ENCODE peak calls at places on chromosome 13, in ten cellular contexts. L is cardiac fibroblast, O is HL-60, M is uterus, N is osteoblast, U is bronchial epithelial cell, H is AG04449, X is SK-N-SH, C is astrocyte of the spinal cord, Y is dorsolateral prefrontal cortex. I is an unnamed sample.

GRCh38 chr13:77219401-77219800 is 107.5 kb downstream of the MYCBP2 start:
- DNase-seq in X (no peak), L (no peak), M (no peak), Y (no peak), C (no peak), H (no peak), N (no peak), O (no peak), U (no peak), I (no peak)

GRCh38 chr13:98563071-98563470 is 13.8 kb downstream of the STK24 start:
- DNase-seq in Y (no peak), N (no peak), L (no peak), M (no peak), C (no peak), X (no peak), H (no peak), O (no peak), U (no peak), I (no peak)

GRCh38 chr13:30191491-30192100 is 115.8 kb downstream of the KATNAL1 start:
- DNase-seq in U (peak; percentile 51), N (no peak), X (no peak), H (no peak), O (no peak), M (no peak), Y (no peak), L (no peak), C (peak; percentile 11), I (peak; percentile 45)

GRCh38 chr13:33197551-33197971 is 88.0 kb downstream of the STARD13 start:
- DNase-seq in M (no peak), O (no peak), N (no peak), U (no peak), C (no peak), L (no peak), X (no peak), Y (no peak), H (no peak), I (no peak)

GRCh38 chr13:72255908-72256307 is 388.9 kb upstream of the DACH1 start:
- DNase-seq in H (no peak), Y (no peak), C (peak; percentile 60), L (peak; percentile 1), N (no peak), X (peak; percentile 19), M (no peak), U (peak; percentile 49), O (no peak), I (peak; percentile 40)

GRCh38 chr13:50162001-50162400 is 146.8 kb downstream of the KCNRG start:
- DNase-seq in Y (no peak), U (peak; percentile 38), X (no peak), L (no peak), N (no peak), O (no peak), M (no peak), C (no peak), H (no peak), I (peak; percentile 26)

GRCh38 chr13:39587939-39588338 is 15.1 kb downstream of the LHFPL6 start:
- DNase-seq in N (no peak), O (no peak), L (no peak), U (no peak), M (no peak), C (no peak), H (no peak), Y (no peak), X (no peak), I (no peak)

GRCh38 chr13:114064516-114065140 is 67.8 kb downstream of the RASA3 start:
- DNase-seq in N (no peak), X (peak; percentile 83), O (no peak), H (no peak), L (peak; percentile 51), U (no peak), C (peak; percentile 51), Y (peak; percentile 77), M (peak; percentile 58), I (peak; percentile 31)

DNA sequence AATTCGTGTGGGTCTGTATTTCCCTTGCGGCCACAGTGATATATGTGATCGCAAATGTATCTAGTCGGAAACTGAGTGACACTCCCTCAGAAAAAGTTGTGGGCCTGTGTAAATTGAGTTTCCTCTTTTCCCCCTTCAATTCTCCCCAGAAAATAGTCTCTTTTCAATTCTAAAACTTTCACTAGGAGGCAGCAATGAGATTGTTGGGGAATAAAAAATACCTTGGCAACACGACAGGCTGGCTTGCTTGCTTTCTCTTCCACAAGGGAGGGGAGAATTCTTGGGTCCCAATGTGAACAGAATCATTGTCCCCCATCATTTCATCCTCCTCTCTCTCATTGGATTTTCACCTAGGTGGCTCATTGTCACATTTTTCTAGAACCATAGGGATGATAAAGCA is 3.7 kb upstream of the SOX21 start:
- DNase-seq in X (no peak), C (peak; percentile 15), M (no peak), O (no peak), L (peak; percentile 19), H (no peak), U (no peak), Y (no peak), N (no peak), I (no peak)
- TF ChIP-seq CTCF in X (peak; percentile 34), C (peak; percentile 43), M (no peak), O (no peak), L (peak; percentile 28), H (no peak), U (peak; percentile 5), Y (peak; percentile 41), N (no peak), I (peak; percentile 20)

GRCh38 chr13:41465965-41466364 is 8.6 kb downstream of the RGCC start:
- DNase-seq in N (no peak), Y (no peak), C (no peak), U (no peak), L (no peak), O (no peak), X (no peak), H (no peak), M (no peak), I (no peak)

GRCh38 chr13:41465215-41465907 is 8.0 kb downstream of the RGCC start:
- DNase-seq in H (peak; percentile 10), Y (no peak), C (peak; percentile 83), O (peak; percentile 62), N (peak; percentile 95), L (peak; percentile 62), U (peak; percentile 88), X (no peak), M (no peak), I (peak; percentile 70)

GRCh38 chr13:41462427-41462826 is 5.1 kb downstream of the RGCC start:
- DNase-seq in Y (no peak), H (no peak), L (no peak), M (no peak), X (no peak), N (peak; percentile 54), U (no peak), C (no peak), O (no peak), I (no peak)

GRCh38 chr13:41461527-41462124 is 4.3 kb downstream of the RGCC start:
- DNase-seq in O (no peak), L (no peak), M (no peak), N (no peak), U (no peak), Y (no peak), H (no peak), X (no peak), C (no peak), I (no peak)

DNA sequence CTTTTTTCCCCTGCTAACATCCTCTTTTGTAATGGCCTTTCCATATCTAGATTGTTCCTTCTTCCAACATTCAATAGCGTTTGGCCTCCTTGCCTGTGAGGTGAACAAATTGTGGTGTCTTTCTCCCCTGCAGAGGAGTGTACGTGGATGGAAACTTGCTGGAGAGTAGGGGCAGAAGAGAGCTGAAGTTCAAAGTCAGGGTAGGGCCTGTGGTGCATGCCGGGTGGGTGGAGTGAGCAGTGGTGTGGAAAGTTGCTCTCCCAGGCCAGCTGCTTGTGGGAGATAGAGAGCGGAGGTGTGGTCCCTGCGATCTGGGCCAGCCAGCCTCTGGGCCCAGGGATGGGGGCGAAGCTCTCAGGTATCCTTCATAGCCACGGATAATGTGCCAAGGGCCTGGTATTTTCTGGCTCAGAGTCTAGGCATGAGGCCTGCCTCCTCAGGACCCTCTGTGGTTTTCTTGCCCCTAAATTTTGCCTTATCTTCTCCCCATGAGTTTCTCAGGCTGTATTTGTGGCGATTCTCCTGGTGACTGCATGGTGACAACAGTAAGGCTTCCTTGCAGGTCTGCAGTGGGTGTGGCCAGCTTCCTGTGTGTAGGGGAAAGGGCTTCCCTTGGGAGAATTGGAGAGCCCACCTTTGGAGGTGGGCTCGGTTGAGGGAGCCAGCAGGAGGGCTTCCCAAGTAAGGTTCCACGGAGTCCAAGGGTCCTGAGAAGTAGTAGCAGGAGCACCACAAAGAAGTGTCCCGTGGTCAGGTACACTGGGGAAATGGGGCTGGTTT is 6.7 kb downstream of the RGCC start:
- DNase-seq in O (no peak), M (no peak), N (peak; percentile 52), Y (no peak), C (no peak), H (no peak), U (no peak), X (no peak), L (no peak), I (no peak)
- H3K4me3 ChIP-seq in O (no peak overlapping the region), M (no peak overlapping the region), N (no peak overlapping the region), Y (peak overlapping the region; percentile 93), C (no peak overlapping the region), H (no peak overlapping the region), U (no peak overlapping the region), X (no peak overlapping the region), L (no peak overlapping the region), I (no peak overlapping the region)

DNA sequence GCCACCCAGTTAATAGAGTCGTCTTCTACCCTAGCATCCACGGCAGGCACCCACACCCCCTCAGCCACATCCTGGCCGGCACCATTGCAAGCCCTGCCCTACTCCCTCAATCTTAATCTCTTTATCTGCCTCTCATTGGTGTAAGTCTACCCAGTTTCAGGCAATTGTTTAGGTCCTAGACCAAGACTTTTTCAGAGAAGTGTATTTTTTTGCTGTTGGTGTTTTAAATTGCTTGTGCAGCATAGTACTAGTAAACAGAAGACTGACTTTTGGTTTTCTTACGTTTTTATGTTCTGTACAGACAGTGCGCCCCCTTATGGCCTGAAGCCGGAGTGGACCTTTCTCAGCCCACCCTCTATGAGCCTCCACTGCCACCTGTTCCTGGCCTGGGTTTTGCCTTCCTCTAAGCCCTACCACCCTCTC is 2.3 kb upstream of the LCP1 start:
- DNase-seq in O (peak; percentile 28), H (no peak), N (no peak), M (no peak), X (peak; percentile 24), Y (no peak), L (peak; percentile 6), U (no peak), C (no peak), I (no peak)
- TF ChIP-seq CTCF in O (peak; percentile 70), H (peak; percentile 16), N (peak; percentile 58), M (no peak), X (peak; percentile 53), Y (peak; percentile 37), L (peak; percentile 50), U (peak; percentile 23), C (peak; percentile 57), I (peak; percentile 41)

GRCh38 chr13:110240943-110241342 is 66.0 kb downstream of the COL4A1 start:
- DNase-seq in C (no peak), X (no peak), L (no peak), Y (no peak), N (no peak), H (no peak), U (no peak), M (no peak), O (no peak), I (no peak)

GRCh38 chr13:110244096-110244830 is 62.7 kb downstream of the COL4A1 start:
- DNase-seq in L (no peak), C (no peak), Y (no peak), H (no peak), O (no peak), N (peak; percentile 82), M (peak; percentile 37), U (no peak), X (no peak), I (peak; percentile 95)

GRCh38 chr13:110240352-110240751 is 66.6 kb downstream of the COL4A1 start:
- DNase-seq in X (no peak), O (no peak), C (no peak), N (no peak), L (no peak), M (no peak), U (no peak), Y (no peak), H (no peak), I (no peak)

GRCh38 chr13:110244926-110245325 is 62.0 kb downstream of the COL4A1 start:
- DNase-seq in O (no peak), X (no peak), H (no peak), U (no peak), M (peak; percentile 15), L (no peak), Y (no peak), C (no peak), N (no peak), I (no peak)

GRCh38 chr13:110242615-110243014 is 64.3 kb downstream of the COL4A1 start:
- DNase-seq in O (no peak), C (no peak), L (no peak), M (no peak), U (no peak), X (no peak), H (no peak), N (no peak), Y (no peak), I (no peak)
- H3K4me3 ChIP-seq in O (no peak overlapping the region), C (no peak overlapping the region), L (no peak overlapping the region), M (no peak overlapping the region), U (no peak overlapping the region), X (no peak overlapping the region), H (no peak overlapping the region), N (no peak overlapping the region), Y (no peak overlapping the region), I (no peak overlapping the region)